ENCODE peak calls at places on chromosome 4, in eight cellular contexts. C is psoas muscle; I is CD8-positive, alpha-beta T cell; U is astrocyte of the spinal cord; Q is fibroblast of lung; O is BJ; S is cardiac muscle cell; Z is GM23338. X is an unnamed sample.

GRCh38 chr4:136768925-136769275 is 763.4 kb downstream of the PCDH18 start:
- DNase-seq in U (no peak), Z (no peak), O (no peak), S (no peak), C (no peak), Q (no peak), I (no peak), X (no peak)

GRCh38 chr4:26356067-26356466 is 35.3 kb downstream of the RBPJ start:
- DNase-seq in S (peak), Z (peak), U (peak), O (no peak), Q (no peak), C (no peak), I (no peak), X (no peak)

GRCh38 chr4:11338990-11339782 is 89.5 kb downstream of the HS3ST1 start:
- DNase-seq in I (no peak), Z (no peak), S (no peak), O (no peak), Q (no peak), C (no peak), U (no peak), X (no peak)

GRCh38 chr4:113603926-113604325 is 157.6 kb downstream of the CAMK2D start:
- DNase-seq in Q (no peak), Z (no peak), S (peak), I (no peak), U (no peak), C (no peak), O (no peak), X (peak)

GRCh38 chr4:146336413-146336807 is 122.1 kb downstream of the REELD1 start:
- DNase-seq in C (no peak), I (no peak), Z (no peak), S (no peak), O (no peak), U (no peak), Q (peak), X (no peak)

GRCh38 chr4:139658983-139659382 is 6.6 kb upstream of the MGST2 start:
- DNase-seq in I (no peak), C (no peak), Q (no peak), O (no peak), Z (no peak), S (no peak), U (no peak), X (no peak)

GRCh38 chr4:77697860-77698599 is 92.4 kb downstream of the CXCL13 start:
- DNase-seq in I (no peak), O (no peak), S (peak), Z (peak), C (no peak), U (peak), Q (peak), X (peak)

GRCh38 chr4:42341518-42342026 is 55.7 kb upstream of the SHISA3 start:
- DNase-seq in U (peak), I (no peak), C (no peak), Q (peak), O (no peak), Z (no peak), S (peak), X (no peak)

GRCh38 chr4:148330161-148330560 is 112.1 kb downstream of the NR3C2 start:
- DNase-seq in Z (no peak), I (no peak), O (no peak), S (no peak), Q (no peak), C (no peak), U (no peak), X (no peak)

GRCh38 chr4:150886597-150886996 is 128.5 kb downstream of the LRBA start:
- DNase-seq in O (no peak), Z (no peak), I (no peak), S (peak), Q (peak), U (no peak), C (no peak), X (peak)

GRCh38 chr4:128574706-128575105 is 234.8 kb upstream of the JADE1 start:
- DNase-seq in I (peak), S (peak), Z (peak), U (peak), C (peak), O (no peak), Q (peak), X (peak)

GRCh38 chr4:81425087-81425486 is 46.6 kb downstream of the RASGEF1B start:
- DNase-seq in S (no peak), O (no peak), Q (no peak), Z (no peak), C (no peak), U (no peak), I (no peak), X (no peak)

GRCh38 chr4:118753685-118754084 is 68.5 kb downstream of the METTL14 start:
- DNase-seq in Q (no peak), S (no peak), I (no peak), U (no peak), O (no peak), Z (no peak), C (no peak), X (no peak)

GRCh38 chr4:56863441-56864129 is 42.1 kb upstream of the SPINK2 start:
- DNase-seq in U (no peak), C (no peak), I (no peak), Z (no peak), O (no peak), S (no peak), Q (no peak), X (no peak)

GRCh38 chr4:70613182-70613892 is 15.2 kb upstream of the ENAM start:
- DNase-seq in O (no peak), Z (no peak), S (no peak), Q (no peak), C (no peak), U (no peak), I (no peak), X (no peak)
- H3K4me3 ChIP-seq in O (no peak), Z (no peak), S (no peak), Q (peak), C (peak), U (no peak), I (no peak), X (peak)

DNA sequence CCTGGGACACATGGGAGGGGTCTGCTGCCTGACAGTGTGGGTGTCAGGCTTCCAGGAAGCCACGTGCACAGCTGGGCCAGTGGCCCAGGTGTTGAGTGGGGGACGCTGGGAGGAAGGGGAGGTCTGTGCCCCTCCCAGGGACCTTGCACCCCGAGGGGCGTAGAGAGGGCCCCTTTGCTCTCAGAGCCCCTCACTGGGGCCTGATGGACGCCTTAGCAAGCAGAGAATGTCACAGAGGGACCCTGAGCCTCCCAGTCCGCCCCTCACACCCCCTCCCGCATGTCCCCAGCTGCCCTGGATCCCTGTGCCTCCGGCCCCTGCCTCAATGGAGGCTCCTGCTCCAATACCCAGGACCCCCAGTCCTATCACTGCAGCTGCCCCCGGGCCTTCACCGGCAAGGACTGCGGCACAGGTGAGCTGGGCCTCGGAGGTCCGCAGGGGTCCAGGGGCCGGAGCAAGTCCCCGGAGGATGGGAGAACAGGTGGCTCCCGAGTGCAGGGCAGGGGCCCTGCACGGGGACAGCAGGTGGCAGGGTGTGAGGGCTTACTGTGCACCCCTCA is 2.1 kb downstream of the HGFAC start:
- DNase-seq in I (no peak), S (no peak), Q (no peak), O (no peak), U (no peak), C (no peak), Z (no peak), X (no peak)
- TF ChIP-seq CTCF in I (no peak), S (no peak), Q (no peak), O (no peak), U (no peak), C (no peak), Z (no peak), X (no peak)

DNA sequence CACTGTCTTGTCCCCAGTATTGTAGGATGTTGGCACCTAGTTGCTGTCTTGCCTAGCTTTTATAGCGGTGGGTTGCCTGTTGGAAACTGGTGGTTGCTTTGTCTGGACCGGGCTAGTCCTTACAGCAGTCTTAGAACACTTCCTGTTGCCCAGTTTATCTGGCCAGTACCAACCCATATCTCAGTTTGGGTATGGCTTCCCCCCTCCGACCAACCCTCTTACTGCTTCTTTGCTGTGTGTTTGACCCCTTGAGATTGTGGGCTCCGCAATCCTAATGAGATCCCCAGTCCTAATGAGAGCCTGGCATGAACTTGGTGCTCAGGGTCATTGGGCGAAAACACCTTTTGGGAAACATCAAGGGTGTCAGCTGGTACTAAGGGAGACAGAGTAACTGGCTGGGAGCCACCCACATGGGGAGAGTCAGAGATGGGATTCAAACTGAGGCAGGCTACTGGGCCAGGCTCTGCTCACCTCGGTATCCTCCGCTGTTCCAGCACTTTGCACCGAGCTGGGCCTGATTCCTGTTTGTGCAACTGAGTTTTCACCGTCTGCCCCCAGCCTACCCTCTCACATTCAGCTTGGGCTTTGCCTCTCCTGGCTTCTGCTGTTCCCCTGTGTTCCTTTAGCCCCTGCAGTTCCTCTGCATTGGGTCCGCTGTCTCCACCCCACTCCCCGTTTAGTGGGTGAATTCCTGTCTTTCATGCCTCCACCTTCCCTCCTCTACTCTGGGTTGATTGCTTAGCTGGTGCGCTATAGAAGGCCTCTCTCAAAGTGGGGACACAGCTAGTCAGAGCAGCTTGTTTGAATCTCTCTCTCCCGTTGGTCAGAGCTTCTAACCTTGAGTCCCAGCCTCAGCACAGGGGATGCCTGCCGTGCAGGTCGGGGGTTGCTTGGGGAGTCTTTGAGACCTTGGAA is 1.6 kb downstream of the TBC1D14 start:
- DNase-seq in S (no peak), U (no peak), Z (no peak), Q (no peak), I (no peak), C (no peak), O (no peak), X (no peak)
- H3K4me3 ChIP-seq in S (peak), U (no peak), Z (peak), Q (peak), I (peak), C (peak), O (no peak), X (peak)

DNA sequence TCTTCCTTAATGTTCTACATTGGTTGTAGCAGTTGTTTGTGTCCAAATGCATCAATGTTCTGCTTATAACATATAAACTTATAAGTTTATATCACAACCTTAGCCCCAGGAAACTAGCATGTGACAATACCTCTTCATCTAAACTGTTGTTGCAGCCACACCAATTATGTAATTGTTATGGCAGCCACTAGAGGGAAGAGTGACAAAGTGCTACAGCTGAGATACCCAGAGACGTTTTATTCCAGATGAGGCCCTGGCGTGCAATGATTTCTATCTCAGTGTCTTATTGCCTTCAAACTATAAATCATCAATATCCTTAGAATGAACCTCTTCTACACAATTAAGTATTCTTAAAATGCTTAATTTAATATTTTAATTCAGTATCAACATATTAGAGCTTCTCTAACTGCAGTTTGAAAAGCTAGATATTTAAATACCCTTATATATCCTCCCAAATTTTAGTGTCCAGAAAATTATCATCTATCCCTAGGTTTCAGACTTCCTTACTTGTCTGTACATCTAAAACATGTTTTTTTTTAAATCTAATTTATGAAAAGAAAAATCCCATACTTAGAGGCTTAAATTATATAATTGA is 171.6 kb downstream of the PCDH10 start:
- DNase-seq in Q (peak), U (peak), C (no peak), S (peak), Z (peak), O (no peak), I (no peak), X (peak)
- TF ChIP-seq CTCF in Q (no peak), U (peak), C (peak), S (peak), Z (peak), O (peak), I (no peak), X (peak)

DNA sequence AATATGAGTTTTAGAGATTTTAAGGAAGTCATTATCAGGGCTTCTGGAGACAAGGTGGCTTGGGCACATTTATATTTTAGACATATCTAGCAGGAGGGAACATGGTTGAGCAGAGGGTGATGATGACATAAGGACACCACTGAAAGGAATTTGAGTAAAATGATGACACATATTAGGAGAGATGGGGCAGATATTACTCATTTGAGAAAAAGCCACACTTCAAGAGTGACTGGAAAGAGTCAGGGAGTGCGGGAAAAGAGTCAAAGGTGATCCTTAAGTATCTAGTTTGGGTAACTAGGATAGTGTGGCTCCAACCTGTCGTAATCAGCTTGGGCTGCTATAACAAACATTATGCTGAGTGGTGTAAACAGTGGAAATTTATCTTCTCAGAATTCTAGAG is 377.7 kb downstream of the PACRGL start:
- DNase-seq in U (no peak), Q (no peak), O (no peak), S (no peak), I (no peak), Z (no peak), C (no peak), X (no peak)
- H3K4me3 ChIP-seq in U (no peak), Q (no peak), O (no peak), S (no peak), I (no peak), Z (no peak), C (no peak), X (no peak)

GRCh38 chr4:55186123-55186522 is 60.7 kb upstream of the KDR start:
- DNase-seq in Z (peak), I (no peak), S (no peak), U (no peak), C (no peak), O (no peak), Q (peak), X (no peak)
- TF ChIP-seq CTCF in Z (no peak), I (no peak), S (peak), U (peak), C (no peak), O (no peak), Q (no peak), X (no peak)

GRCh38 chr4:67699603-67700002 is 1.4 kb downstream of the UBA6 start:
- DNase-seq in Q (no peak), U (no peak), I (no peak), S (no peak), O (no peak), Z (no peak), C (no peak), X (no peak)
- H3K4me3 ChIP-seq in Q (peak), U (peak), I (no peak), S (peak), O (peak), Z (peak), C (peak), X (peak)

GRCh38 chr4:138035781-138036258 is 206.3 kb downstream of the SLC7A11 start:
- DNase-seq in O (no peak), C (no peak), Q (peak), U (peak), Z (peak), S (peak), I (no peak), X (peak)
- TF ChIP-seq CTCF in O (peak), C (peak), Q (peak), U (peak), Z (peak), S (peak), I (no peak), X (peak)

DNA sequence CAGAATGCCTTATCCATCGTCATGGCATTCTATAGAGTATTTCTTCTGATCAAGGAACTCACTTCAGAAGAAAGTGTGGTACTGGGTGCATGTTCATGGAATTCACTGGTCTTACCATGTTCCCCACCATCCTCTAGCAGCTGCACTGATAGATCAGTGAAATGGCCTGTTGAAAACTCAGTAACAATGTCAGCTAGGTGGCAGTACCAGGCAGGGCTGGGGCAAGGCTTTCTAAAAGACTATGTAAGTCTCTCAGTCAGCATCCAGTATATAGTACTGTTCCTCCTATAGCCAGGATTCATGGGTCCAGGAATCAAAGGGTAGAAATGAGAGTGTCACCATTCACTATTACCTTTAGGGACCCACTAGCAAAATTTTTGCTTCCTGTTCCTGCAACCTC is 15.8 kb upstream of the LDB2 start:
- DNase-seq in U (peak), Z (peak), O (no peak), I (no peak), C (no peak), S (peak), Q (peak), X (peak)
- H3K4me3 ChIP-seq in U (no peak), Z (no peak), O (no peak), I (no peak), C (no peak), S (no peak), Q (no peak), X (no peak)